ENCODE peak calls at places on chromosomes 6 and 20, in four cellular contexts. S, L, I and E are unnamed samples.

GRCh38 chr6:163563303-163563702 is 148.8 kb downstream of the QKI start:
- DNase-seq in S (no peak), L (no peak), I (no peak), E (no peak)

GRCh38 chr6:135372758-135373157 is 124.8 kb downstream of the AHI1 start:
- DNase-seq in S (no peak), L (no peak), I (no peak), E (no peak)

GRCh38 chr6:12538881-12539357 is 177.6 kb upstream of the PHACTR1 start:
- DNase-seq in S (peak), L (no peak), I (no peak), E (no peak)

GRCh38 chr6:108948252-108948651 is 100.0 kb downstream of the ARMC2 start:
- DNase-seq in S (no peak), L (no peak), I (no peak), E (peak)

GRCh38 chr6:157532963-157533362 is 152.0 kb downstream of the ZDHHC14 start:
- DNase-seq in S (peak), L (no peak), I (no peak), E (no peak)

GRCh38 chr6:113856011-113856551 is 1.1 kb upstream of the MARCKS start:
- DNase-seq in S (no peak), L (no peak), I (no peak), E (peak)

GRCh38 chr6:99592900-99593299 is 13.7 kb upstream of the PRDM13 start:
- DNase-seq in S (no peak), L (no peak), I (no peak), E (no peak)

GRCh38 chr6:154410619-154411044 is 54.0 kb upstream of the IPCEF1 start:
- DNase-seq in S (peak), L (no peak), I (no peak), E (no peak)

GRCh38 chr20:44911264-44911921 is 1.5 kb downstream of the PABPC1L start:
- DNase-seq in S (peak), L (no peak), I (peak), E (peak)

GRCh38 chr6:104940881-104941693 is 15.8 kb upstream of the LIN28B start:
- DNase-seq in S (peak), L (no peak), I (no peak), E (peak)

GRCh38 chr20:10466325-10466724 is 31.2 kb downstream of the SLX4IP start:
- DNase-seq in S (no peak), L (no peak), I (peak), E (no peak)

GRCh38 chr6:89803271-89803670 is 16.3 kb downstream of the MDN1 start:
- DNase-seq in S (no peak), L (no peak), I (no peak), E (no peak)

GRCh38 chr6:116458264-116458663 is 2.9 kb upstream of the CALHM6 start:
- DNase-seq in S (no peak), L (no peak), I (no peak), E (no peak)

GRCh38 chr6:56643379-56644089 is 845 bp upstream of the DST start:
- DNase-seq in S (no peak), L (no peak), I (no peak), E (no peak)

GRCh38 chr6:16396497-16397319 is 158.3 kb downstream of the GMPR start:
- DNase-seq in S (no peak), L (no peak), I (no peak), E (no peak)

GRCh38 chr6:158041370-158041769 is 59.7 kb downstream of the SYNJ2 start:
- DNase-seq in S (no peak), L (no peak), I (no peak), E (no peak)

GRCh38 chr6:45715508-45715803 is 300.2 kb downstream of the CLIC5 start:
- DNase-seq in S (no peak), L (no peak), I (no peak), E (no peak)

GRCh38 chr6:113763311-113763766 is 93.8 kb upstream of the MARCKS start:
- DNase-seq in S (no peak), L (no peak), I (no peak), E (no peak)

GRCh38 chr20:62258499-62259293 is 20.4 kb downstream of the OSBPL2 start:
- DNase-seq in S (no peak), L (no peak), I (no peak), E (no peak)

GRCh38 chr6:74956559-74957428 is 249.1 kb downstream of the COL12A1 start:
- DNase-seq in S (no peak), L (no peak), I (no peak), E (no peak)

GRCh38 chr6:51949451-51949850 is 138.0 kb downstream of the PKHD1 start:
- DNase-seq in S (no peak), L (no peak), I (no peak), E (no peak)

GRCh38 chr6:89379281-89379680 is 26.8 kb upstream of the UBE2J1 start:
- DNase-seq in S (no peak), L (no peak), I (no peak), E (no peak)

GRCh38 chr6:14674458-14674857 is 556.9 kb downstream of the CD83 start:
- DNase-seq in S (no peak), L (no peak), I (no peak), E (no peak)

GRCh38 chr6:89216411-89216810 is 747 bp downstream of the GABRR1 start:
- DNase-seq in S (no peak), L (no peak), I (no peak), E (no peak)

GRCh38 chr6:34385793-34386195 is 6.7 kb downstream of the NUDT3 start:
- DNase-seq in S (peak), L (no peak), I (no peak), E (no peak)

GRCh38 chr6:34381086-34381485 is 11.4 kb downstream of the NUDT3 start:
- DNase-seq in S (no peak), L (no peak), I (no peak), E (no peak)

GRCh38 chr6:34383171-34383631 is 9.3 kb downstream of the NUDT3 start:
- DNase-seq in S (peak), L (no peak), I (no peak), E (no peak)

GRCh38 chr6:34384305-34385153 is 7.9 kb downstream of the NUDT3 start:
- DNase-seq in S (no peak), L (no peak), I (no peak), E (no peak)

GRCh38 chr6:34383651-34384304 is 8.7 kb downstream of the NUDT3 start:
- DNase-seq in S (no peak), L (no peak), I (no peak), E (no peak)
- TF ChIP-seq TAF1 in S (no peak), L (no peak), I (no peak), E (no peak)

GRCh38 chr6:54802775-54803631 is 43.6 kb upstream of the FAM83B start:
- DNase-seq in S (no peak), L (no peak), I (no peak), E (no peak)

GRCh38 chr6:54805077-54805476 is 41.5 kb upstream of the FAM83B start:
- DNase-seq in S (no peak), L (no peak), I (no peak), E (no peak)

GRCh38 chr6:54800201-54800600 is 46.4 kb upstream of the FAM83B start:
- DNase-seq in S (no peak), L (no peak), I (no peak), E (no peak)

GRCh38 chr6:54801669-54802068 is 44.9 kb upstream of the FAM83B start:
- DNase-seq in S (no peak), L (no peak), I (no peak), E (no peak)

DNA sequence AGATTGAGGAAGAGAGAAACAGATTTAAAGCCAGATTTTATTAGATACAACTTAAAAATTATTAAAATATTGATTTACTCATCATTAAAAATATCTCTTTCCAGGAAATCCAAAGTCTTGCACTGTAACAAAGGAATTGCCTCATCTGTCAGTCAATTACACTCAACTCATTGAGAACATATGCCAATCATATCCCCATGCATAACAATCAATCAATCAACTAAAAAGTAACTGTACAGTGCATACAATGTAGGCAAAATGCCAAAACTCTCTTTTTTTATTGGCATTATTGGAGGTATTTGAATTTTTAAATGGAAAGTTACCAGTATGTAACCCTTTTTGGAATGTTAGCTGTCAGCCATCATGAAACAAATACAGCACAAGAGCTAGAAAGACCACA is 45.3 kb upstream of the FAM83B start:
- DNase-seq in S (no peak), L (no peak), I (no peak), E (no peak)
- TF ChIP-seq TCF12 in S (no peak), L (no peak), I (no peak), E (no peak)

GRCh38 chr6:43796910-43797890 is 27.2 kb downstream of the VEGFA start:
- DNase-seq in S (no peak), L (no peak), I (no peak), E (no peak)

GRCh38 chr6:43793875-43794242 is 23.8 kb downstream of the VEGFA start:
- DNase-seq in S (no peak), L (no peak), I (no peak), E (no peak)

GRCh38 chr6:43798688-43799444 is 28.9 kb downstream of the VEGFA start:
- DNase-seq in S (peak), L (peak), I (no peak), E (peak)

GRCh38 chr6:43797919-43798318 is 27.9 kb downstream of the VEGFA start:
- DNase-seq in S (no peak), L (no peak), I (no peak), E (no peak)

DNA sequence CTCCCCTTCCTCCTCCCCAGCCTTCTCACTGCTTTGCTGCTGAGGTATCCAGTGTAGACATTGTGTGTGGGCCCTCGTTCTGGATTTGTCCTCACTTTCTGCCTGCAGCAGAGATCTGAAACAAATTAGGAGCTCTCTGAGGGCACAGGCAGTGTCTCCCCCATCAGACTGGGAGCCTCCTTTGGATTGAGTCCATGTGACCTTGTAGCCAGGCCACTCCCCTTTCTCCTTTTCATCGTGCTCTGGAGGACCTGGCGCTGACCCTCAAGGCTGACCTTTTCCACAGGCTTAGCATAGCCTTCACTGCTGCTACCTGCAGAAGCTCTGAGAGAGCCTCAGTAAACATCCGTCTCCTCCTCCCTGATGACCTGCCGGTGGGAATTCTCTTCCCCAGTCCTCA is 26.2 kb downstream of the VEGFA start:
- DNase-seq in S (no peak), L (no peak), I (no peak), E (no peak)
- TF ChIP-seq TAF1 in S (no peak), L (no peak), I (no peak), E (no peak)

GRCh38 chr6:121435444-121436069 is at the start of gene GJA1:
- DNase-seq in S (no peak), L (no peak), I (peak), E (peak)

GRCh38 chr6:121439456-121440250 is 4.2 kb downstream of the GJA1 start:
- DNase-seq in S (no peak), L (no peak), I (no peak), E (no peak)

GRCh38 chr6:121437861-121438651 is 2.6 kb downstream of the GJA1 start:
- DNase-seq in S (no peak), L (no peak), I (no peak), E (no peak)

GRCh38 chr6:121436172-121436965 is 923 bp downstream of the GJA1 start:
- DNase-seq in S (no peak), L (no peak), I (no peak), E (no peak)

DNA sequence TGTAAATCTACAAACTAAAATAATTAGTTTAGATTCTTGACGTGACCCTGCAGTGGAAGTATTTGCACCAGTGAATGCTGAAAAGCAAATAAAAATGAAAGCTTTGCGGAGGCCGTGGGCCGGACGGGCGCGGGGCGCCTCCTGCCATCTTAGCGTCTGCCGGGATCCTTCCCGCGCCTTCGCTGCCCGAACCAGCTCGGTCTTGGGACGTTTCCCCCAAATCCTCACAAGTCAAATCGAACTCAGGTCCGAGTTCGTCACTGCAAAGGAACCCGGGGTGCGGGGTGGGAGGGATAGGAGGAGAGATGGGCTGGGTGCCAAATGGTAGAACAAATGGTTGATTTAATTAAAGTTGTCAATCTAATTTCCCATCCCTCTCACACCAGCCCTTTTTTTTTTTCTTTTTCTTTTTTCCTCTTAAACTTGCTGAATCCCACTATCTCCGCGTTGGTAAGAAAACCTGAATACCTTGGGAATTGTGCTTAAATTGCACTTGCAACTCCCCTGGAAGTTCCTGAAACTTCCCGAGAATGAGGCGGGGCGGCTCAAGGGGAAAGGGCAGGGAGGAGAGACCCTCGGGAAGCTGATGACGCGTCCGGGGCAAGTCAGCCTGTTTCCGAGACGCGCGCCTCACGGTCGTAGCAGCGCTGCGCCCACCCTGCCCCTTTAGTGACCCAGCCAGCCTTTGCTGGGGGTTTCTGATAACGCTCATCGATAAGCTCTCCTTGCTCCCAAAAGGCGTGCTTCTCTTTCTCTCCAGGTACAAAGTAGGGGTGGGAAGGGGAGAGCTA is 1.7 kb downstream of the GJA1 start:
- DNase-seq in S (no peak), L (no peak), I (no peak), E (peak)
- TF ChIP-seq TCF12 in S (no peak), L (no peak), I (no peak), E (peak)

GRCh38 chr6:67497749-67498148 is 1137.3 kb upstream of the ADGRB3 start:
- DNase-seq in S (no peak), L (no peak), I (no peak), E (no peak)

GRCh38 chr6:67501738-67502137 is 1133.3 kb upstream of the ADGRB3 start:
- DNase-seq in S (no peak), L (no peak), I (no peak), E (no peak)

GRCh38 chr6:67493682-67494081 is 1141.4 kb upstream of the ADGRB3 start:
- DNase-seq in S (no peak), L (no peak), I (no peak), E (no peak)

GRCh38 chr6:67496191-67496590 is 1138.9 kb upstream of the ADGRB3 start:
- DNase-seq in S (no peak), L (no peak), I (no peak), E (no peak)
- TF ChIP-seq TAF1 in S (no peak), L (no peak), I (no peak), E (no peak)